ENCODE peak calls at places on chromosome 20, in six cellular contexts. Y is HFF-Myc, Z is GM20000, F is mucosa of gallbladder, E is T-helper 1 cell, R is heart right ventricle. W is an unnamed sample.
A peak's percentile ranks its signal among the peaks of the same experiment; 100 is the strongest.

GRCh38 chr20:23265226-23265625 is 85.4 kb upstream of the NXT1 start:
- DNase-seq in E (no peak), F (no peak), Y (no peak), R (no peak), Z (no peak), W (peak; percentile 38)

GRCh38 chr20:9590189-9590588 is 75.8 kb downstream of the LAMP5 start:
- DNase-seq in Y (peak; percentile 73), F (peak; percentile 38), E (no peak), R (no peak), Z (no peak), W (peak; percentile 17)

GRCh38 chr20:38043512-38044300 is 10.2 kb downstream of the RPRD1B start:
- DNase-seq in F (no peak), R (no peak), Z (no peak), Y (peak; percentile 36), E (no peak), W (peak; percentile 91)

GRCh38 chr20:6956574-6956973 is 189.1 kb downstream of the BMP2 start:
- DNase-seq in F (no peak), R (no peak), E (no peak), Z (no peak), Y (no peak), W (peak; percentile 3)

GRCh38 chr20:32636278-32636677 is 37.5 kb downstream of the C20orf203 start:
- DNase-seq in E (no peak), R (no peak), Z (no peak), F (no peak), Y (no peak), W (peak; percentile 46)

GRCh38 chr20:54680872-54681297 is 205.5 kb downstream of the DOK5 start:
- DNase-seq in Z (peak; percentile 17), Y (peak; percentile 12), R (no peak), E (no peak), F (no peak), W (peak; percentile 74)

GRCh38 chr20:3801846-3802245 is 5.7 kb downstream of the CDC25B start:
- DNase-seq in F (no peak), Z (no peak), Y (no peak), E (no peak), R (no peak), W (no peak)

GRCh38 chr20:24692429-24693190 is 223.2 kb downstream of the SYNDIG1 start:
- DNase-seq in R (peak; percentile 2), Y (no peak), E (no peak), Z (no peak), F (peak; percentile 6), W (no peak)

GRCh38 chr20:4573564-4574355 is 147.9 kb upstream of the PRND start:
- DNase-seq in Y (peak; percentile 61), Z (no peak), R (no peak), F (no peak), E (no peak), W (peak; percentile 92)

GRCh38 chr20:919491-919916 is 3.4 kb upstream of the ANGPT4 start:
- DNase-seq in Z (no peak), R (no peak), F (no peak), Y (no peak), E (no peak), W (no peak)

GRCh38 chr20:3165473-3166337 is 6.0 kb upstream of the FASTKD5 start:
- DNase-seq in F (peak; percentile 37), R (peak; percentile 76), Z (peak; percentile 23), E (no peak), Y (no peak), W (peak; percentile 46)

GRCh38 chr20:8549192-8549591 is 417.1 kb downstream of the PLCB1 start:
- DNase-seq in E (no peak), Y (no peak), F (no peak), Z (no peak), R (no peak), W (no peak)

GRCh38 chr20:1825492-1825891 is 69.7 kb upstream of the SIRPA start:
- DNase-seq in R (no peak), F (no peak), Y (no peak), E (no peak), Z (no peak), W (peak; percentile 81)

GRCh38 chr20:43957392-43957791 is 42.7 kb downstream of the TOX2 start:
- DNase-seq in E (no peak), Y (no peak), F (no peak), R (no peak), Z (no peak), W (no peak)

GRCh38 chr20:62066339-62066982 is 780 bp upstream of the TAF4 start:
- DNase-seq in F (peak; percentile 53), E (no peak), Y (no peak), Z (no peak), R (peak; percentile 34), W (peak; percentile 66)

GRCh38 chr20:20820104-20820503 is 107.7 kb upstream of the RALGAPA2 start:
- DNase-seq in F (peak; percentile 33), E (no peak), R (no peak), Z (no peak), Y (no peak), W (peak; percentile 30)

GRCh38 chr20:33372993-33373441 is 28.3 kb downstream of the CDK5RAP1 start:
- DNase-seq in Z (no peak), Y (no peak), E (no peak), R (no peak), F (no peak), W (peak; percentile 7)

GRCh38 chr20:56595746-56596478 is 33.2 kb upstream of the TFAP2C start:
- DNase-seq in E (no peak), R (no peak), Z (no peak), Y (no peak), F (no peak), W (no peak)

GRCh38 chr20:53142225-53142624 is 170.1 kb downstream of the TSHZ2 start:
- DNase-seq in E (no peak), Y (no peak), R (no peak), F (no peak), Z (no peak), W (no peak)

W was measured in GM23248.